ENCODE peak calls at places on chromosomes 6 and 20, in eight cellular contexts. One of them, this sample, is unnamed.

GRCh38 chr6:1087112-1087843 is 224.6 kb upstream of the FOXQ1 start:
- DNase-seq in right cardiac atrium: no peak
- DNase-seq in colonic mucosa: peak
- DNase-seq in fibroblast of lung: no peak
- DNase-seq in SJSA1: no peak
- DNase-seq in GM23248: no peak
- DNase-seq in heart right ventricle: no peak
- DNase-seq in upper lobe of right lung: no peak
- DNase-seq in this sample: no peak

GRCh38 chr20:64246616-64247311 is 8.8 kb upstream of the PCMTD2 start:
- DNase-seq in SJSA1: no peak
- DNase-seq in colonic mucosa: no peak
- DNase-seq in heart right ventricle: no peak
- DNase-seq in right cardiac atrium: no peak
- DNase-seq in fibroblast of lung: no peak
- DNase-seq in GM23248: no peak
- DNase-seq in upper lobe of right lung: peak
- DNase-seq in this sample: no peak

GRCh38 chr6:71299541-71300470 is 11.2 kb downstream of the OGFRL1 start:
- DNase-seq in fibroblast of lung: no peak
- DNase-seq in colonic mucosa: no peak
- DNase-seq in upper lobe of right lung: no peak
- DNase-seq in right cardiac atrium: no peak
- DNase-seq in heart right ventricle: no peak
- DNase-seq in SJSA1: no peak
- DNase-seq in GM23248: peak
- DNase-seq in this sample: no peak

GRCh38 chr6:31299947-31300346 is 28.1 kb upstream of the HLA-C start:
- DNase-seq in colonic mucosa: no peak
- DNase-seq in SJSA1: no peak
- DNase-seq in upper lobe of right lung: no peak
- DNase-seq in right cardiac atrium: no peak
- DNase-seq in fibroblast of lung: no peak
- DNase-seq in GM23248: no peak
- DNase-seq in heart right ventricle: no peak
- DNase-seq in this sample: no peak

GRCh38 chr20:9143926-9144325 is 75.0 kb downstream of the PLCB4 start:
- DNase-seq in fibroblast of lung: no peak
- DNase-seq in SJSA1: no peak
- DNase-seq in colonic mucosa: no peak
- DNase-seq in heart right ventricle: no peak
- DNase-seq in GM23248: no peak
- DNase-seq in upper lobe of right lung: no peak
- DNase-seq in right cardiac atrium: no peak
- DNase-seq in this sample: no peak

GRCh38 chr6:164531745-164532144 is 777.7 kb downstream of the C6orf118 start:
- DNase-seq in right cardiac atrium: no peak
- DNase-seq in upper lobe of right lung: no peak
- DNase-seq in colonic mucosa: no peak
- DNase-seq in heart right ventricle: no peak
- DNase-seq in GM23248: no peak
- DNase-seq in fibroblast of lung: no peak
- DNase-seq in SJSA1: no peak
- DNase-seq in this sample: no peak

GRCh38 chr20:50303573-50304500 is 113.2 kb downstream of the CEBPB start:
- DNase-seq in fibroblast of lung: peak
- DNase-seq in upper lobe of right lung: peak
- DNase-seq in heart right ventricle: peak
- DNase-seq in right cardiac atrium: peak
- DNase-seq in SJSA1: peak
- DNase-seq in GM23248: peak
- DNase-seq in colonic mucosa: peak
- DNase-seq in this sample: peak

GRCh38 chr6:88031550-88031949 is 16.1 kb upstream of the SPACA1 start:
- DNase-seq in colonic mucosa: no peak
- DNase-seq in SJSA1: no peak
- DNase-seq in GM23248: no peak
- DNase-seq in fibroblast of lung: no peak
- DNase-seq in right cardiac atrium: no peak
- DNase-seq in heart right ventricle: no peak
- DNase-seq in upper lobe of right lung: no peak
- DNase-seq in this sample: no peak

GRCh38 chr6:155778336-155778735 is 322.7 kb upstream of the NOX3 start:
- DNase-seq in SJSA1: no peak
- DNase-seq in fibroblast of lung: no peak
- DNase-seq in heart right ventricle: no peak
- DNase-seq in GM23248: no peak
- DNase-seq in colonic mucosa: no peak
- DNase-seq in upper lobe of right lung: no peak
- DNase-seq in right cardiac atrium: no peak
- DNase-seq in this sample: no peak

GRCh38 chr20:24781061-24781980 is 167.7 kb upstream of the CST7 start:
- DNase-seq in GM23248: peak
- DNase-seq in fibroblast of lung: peak
- DNase-seq in colonic mucosa: no peak
- DNase-seq in right cardiac atrium: peak
- DNase-seq in heart right ventricle: no peak
- DNase-seq in upper lobe of right lung: peak
- DNase-seq in SJSA1: peak
- DNase-seq in this sample: peak

GRCh38 chr20:10250902-10251301 is 32.3 kb downstream of the SNAP25 start:
- DNase-seq in fibroblast of lung: no peak
- DNase-seq in SJSA1: no peak
- DNase-seq in heart right ventricle: no peak
- DNase-seq in GM23248: no peak
- DNase-seq in upper lobe of right lung: no peak
- DNase-seq in colonic mucosa: no peak
- DNase-seq in right cardiac atrium: no peak
- DNase-seq in this sample: no peak

GRCh38 chr6:105952762-105953700 is 133.1 kb upstream of the PRDM1 start:
- DNase-seq in colonic mucosa: no peak
- DNase-seq in SJSA1: no peak
- DNase-seq in fibroblast of lung: no peak
- DNase-seq in GM23248: no peak
- DNase-seq in heart right ventricle: no peak
- DNase-seq in right cardiac atrium: no peak
- DNase-seq in upper lobe of right lung: no peak
- DNase-seq in this sample: no peak

GRCh38 chr6:71444222-71444621 is 155.6 kb downstream of the OGFRL1 start:
- DNase-seq in heart right ventricle: no peak
- DNase-seq in SJSA1: no peak
- DNase-seq in upper lobe of right lung: no peak
- DNase-seq in colonic mucosa: no peak
- DNase-seq in GM23248: no peak
- DNase-seq in fibroblast of lung: no peak
- DNase-seq in right cardiac atrium: no peak
- DNase-seq in this sample: no peak

GRCh38 chr6:35218021-35218420 is 4.3 kb downstream of the SCUBE3 start:
- DNase-seq in fibroblast of lung: peak
- DNase-seq in colonic mucosa: no peak
- DNase-seq in heart right ventricle: no peak
- DNase-seq in right cardiac atrium: no peak
- DNase-seq in GM23248: peak
- DNase-seq in upper lobe of right lung: no peak
- DNase-seq in SJSA1: no peak
- DNase-seq in this sample: no peak

GRCh38 chr6:35218456-35218855 is 4.7 kb downstream of the SCUBE3 start:
- DNase-seq in colonic mucosa: no peak
- DNase-seq in fibroblast of lung: no peak
- DNase-seq in SJSA1: no peak
- DNase-seq in upper lobe of right lung: no peak
- DNase-seq in GM23248: no peak
- DNase-seq in right cardiac atrium: no peak
- DNase-seq in heart right ventricle: no peak
- DNase-seq in this sample: no peak

GRCh38 chr6:35215665-35216411 is 2.1 kb downstream of the SCUBE3 start:
- DNase-seq in right cardiac atrium: no peak
- DNase-seq in heart right ventricle: no peak
- DNase-seq in SJSA1: no peak
- DNase-seq in colonic mucosa: no peak
- DNase-seq in fibroblast of lung: no peak
- DNase-seq in GM23248: peak
- DNase-seq in upper lobe of right lung: no peak
- DNase-seq in this sample: no peak

GRCh38 chr6:35216412-35216732 is 2.6 kb downstream of the SCUBE3 start:
- DNase-seq in upper lobe of right lung: no peak
- DNase-seq in fibroblast of lung: no peak
- DNase-seq in right cardiac atrium: no peak
- DNase-seq in SJSA1: no peak
- DNase-seq in heart right ventricle: no peak
- DNase-seq in colonic mucosa: no peak
- DNase-seq in GM23248: no peak
- DNase-seq in this sample: no peak

DNA sequence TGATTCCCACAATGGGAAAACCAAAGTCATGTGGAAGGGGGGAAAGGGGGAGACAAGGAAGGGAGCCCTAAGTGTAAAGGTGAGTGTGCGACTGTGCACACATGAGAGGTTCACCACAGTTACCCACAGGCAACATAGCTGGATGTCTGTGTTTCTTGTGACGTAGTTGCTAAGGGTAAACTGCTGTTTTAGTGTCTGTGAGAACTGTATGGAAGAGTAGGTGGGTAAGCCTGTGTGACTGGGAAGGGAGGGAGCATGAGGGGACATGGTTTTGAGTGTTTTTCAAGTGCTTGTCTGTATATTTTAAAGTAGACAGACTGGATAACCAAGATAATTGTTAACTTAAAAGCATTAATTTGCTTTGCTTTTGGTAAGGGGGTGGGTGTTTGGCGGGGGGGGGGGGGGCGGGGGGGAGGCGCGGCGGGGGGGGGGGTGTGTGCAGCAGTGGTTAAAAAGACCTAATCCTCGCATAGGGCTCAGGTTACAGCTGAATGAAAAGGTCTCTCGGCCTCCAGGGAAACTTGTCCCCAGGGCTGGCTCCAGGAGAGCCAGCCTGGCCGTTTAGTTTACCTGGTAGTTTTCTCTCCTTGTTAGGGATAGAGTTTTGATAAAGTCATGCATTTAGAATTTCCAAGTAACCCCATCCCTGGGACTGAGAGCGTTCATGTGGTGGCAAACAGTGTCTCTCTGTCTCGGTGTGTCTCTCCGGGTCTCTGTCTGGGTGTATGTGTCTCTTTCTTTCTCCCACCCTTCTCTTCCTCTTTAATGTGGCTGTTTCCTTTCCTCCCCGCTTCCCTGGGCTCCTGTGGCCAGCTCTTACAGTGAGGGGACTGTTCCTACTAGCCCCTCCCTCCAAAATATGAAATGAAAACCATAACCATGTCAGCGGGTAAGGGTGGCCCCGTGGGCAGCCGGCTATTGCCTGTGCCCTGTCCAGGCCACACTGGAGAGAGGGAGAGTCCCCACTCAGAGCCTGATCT is 3.4 kb downstream of the SCUBE3 start:
- DNase-seq in SJSA1: no peak
- DNase-seq in fibroblast of lung: no peak
- DNase-seq in GM23248: no peak
- DNase-seq in colonic mucosa: no peak
- DNase-seq in upper lobe of right lung: no peak
- DNase-seq in right cardiac atrium: no peak
- DNase-seq in heart right ventricle: no peak
- DNase-seq in this sample: no peak
- H3K27ac ChIP-seq in SJSA1: no peak
- H3K27ac ChIP-seq in fibroblast of lung: no peak
- H3K27ac ChIP-seq in GM23248: peak
- H3K27ac ChIP-seq in colonic mucosa: no peak
- H3K27ac ChIP-seq in upper lobe of right lung: no peak
- H3K27ac ChIP-seq in right cardiac atrium: no peak
- H3K27ac ChIP-seq in heart right ventricle: peak
- H3K27ac ChIP-seq in this sample: no peak

GRCh38 chr20:43559588-43559987 is 761 bp downstream of the SGK2 start:
- DNase-seq in fibroblast of lung: no peak
- DNase-seq in colonic mucosa: peak
- DNase-seq in right cardiac atrium: no peak
- DNase-seq in heart right ventricle: no peak
- DNase-seq in GM23248: no peak
- DNase-seq in SJSA1: no peak
- DNase-seq in upper lobe of right lung: no peak
- DNase-seq in this sample: no peak
- H3K4me3 ChIP-seq in fibroblast of lung: no peak
- H3K4me3 ChIP-seq in colonic mucosa: peak
- H3K4me3 ChIP-seq in right cardiac atrium: no peak
- H3K4me3 ChIP-seq in heart right ventricle: no peak
- H3K4me3 ChIP-seq in GM23248: no peak
- H3K4me3 ChIP-seq in SJSA1: no peak
- H3K4me3 ChIP-seq in upper lobe of right lung: no peak
- H3K4me3 ChIP-seq in this sample: no peak

DNA sequence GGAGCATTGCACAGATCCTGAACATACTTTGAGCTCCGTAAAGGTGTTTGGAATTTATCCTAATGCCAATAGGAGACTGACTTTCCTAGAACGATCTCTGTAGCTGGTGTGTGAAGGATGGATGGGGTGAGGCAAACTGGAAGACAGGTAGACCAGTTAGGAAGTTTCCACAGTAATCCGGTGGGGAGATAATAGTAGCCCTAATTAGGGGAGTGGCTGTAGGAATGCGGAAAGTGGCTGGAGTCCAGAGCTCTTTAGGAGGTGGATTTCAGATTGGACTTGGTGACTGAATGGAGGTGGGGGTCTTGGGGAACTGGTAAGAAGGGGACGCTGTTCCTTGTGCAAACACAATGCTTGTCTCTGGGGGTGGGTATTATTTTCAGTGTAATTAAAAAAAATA is 146.3 kb downstream of the SOX4 start:
- DNase-seq in heart right ventricle: no peak
- DNase-seq in colonic mucosa: no peak
- DNase-seq in fibroblast of lung: no peak
- DNase-seq in right cardiac atrium: no peak
- DNase-seq in upper lobe of right lung: no peak
- DNase-seq in GM23248: no peak
- DNase-seq in SJSA1: no peak
- DNase-seq in this sample: no peak
- H3K27ac ChIP-seq in heart right ventricle: no peak
- H3K27ac ChIP-seq in colonic mucosa: no peak
- H3K27ac ChIP-seq in fibroblast of lung: no peak
- H3K27ac ChIP-seq in right cardiac atrium: no peak
- H3K27ac ChIP-seq in upper lobe of right lung: no peak
- H3K27ac ChIP-seq in GM23248: no peak
- H3K27ac ChIP-seq in SJSA1: no peak
- H3K27ac ChIP-seq in this sample: no peak

DNA sequence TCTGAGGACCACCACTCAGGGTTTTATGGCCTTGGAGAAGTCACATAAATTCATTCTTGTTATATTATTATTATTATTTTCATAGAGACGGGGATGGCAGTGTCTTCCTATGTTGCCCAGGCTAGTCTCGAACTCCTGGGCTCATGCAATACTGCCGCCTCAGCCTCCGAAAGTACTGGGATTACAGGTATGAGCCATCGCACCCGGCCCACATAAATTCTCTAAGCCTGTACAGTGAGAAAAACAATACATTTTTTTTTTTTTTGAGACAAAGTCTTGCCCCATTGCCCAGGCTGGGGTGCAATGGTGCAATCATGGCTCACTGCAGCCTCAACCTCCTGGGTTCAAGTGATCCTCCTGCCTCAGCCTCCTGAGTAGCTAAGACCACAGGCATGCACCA is 753 bp upstream of the FASTKD5 start:
- DNase-seq in GM23248: no peak
- DNase-seq in colonic mucosa: no peak
- DNase-seq in heart right ventricle: no peak
- DNase-seq in right cardiac atrium: no peak
- DNase-seq in fibroblast of lung: no peak
- DNase-seq in upper lobe of right lung: no peak
- DNase-seq in SJSA1: no peak
- DNase-seq in this sample: no peak
- H3K4me3 ChIP-seq in GM23248: no peak
- H3K4me3 ChIP-seq in colonic mucosa: peak
- H3K4me3 ChIP-seq in heart right ventricle: peak
- H3K4me3 ChIP-seq in right cardiac atrium: peak
- H3K4me3 ChIP-seq in fibroblast of lung: no peak
- H3K4me3 ChIP-seq in upper lobe of right lung: peak
- H3K4me3 ChIP-seq in SJSA1: peak
- H3K4me3 ChIP-seq in this sample: peak

GRCh38 chr20:61757-62156 is 25.7 kb upstream of the DEFB125 start:
- DNase-seq in colonic mucosa: no peak
- DNase-seq in GM23248: no peak
- DNase-seq in SJSA1: no peak
- DNase-seq in fibroblast of lung: peak
- DNase-seq in upper lobe of right lung: no peak
- DNase-seq in heart right ventricle: no peak
- DNase-seq in right cardiac atrium: no peak
- DNase-seq in this sample: no peak
- H3K27ac ChIP-seq in colonic mucosa: no peak
- H3K27ac ChIP-seq in GM23248: no peak
- H3K27ac ChIP-seq in SJSA1: no peak
- H3K27ac ChIP-seq in fibroblast of lung: no peak
- H3K27ac ChIP-seq in upper lobe of right lung: no peak
- H3K27ac ChIP-seq in heart right ventricle: no peak
- H3K27ac ChIP-seq in right cardiac atrium: no peak
- H3K27ac ChIP-seq in this sample: no peak